ENCODE peak calls at places on chromosomes 4 and X, in eight cellular contexts. O is esophagus squamous epithelium, S is colonic mucosa, I is AG04450, Y is IMR-90, B is H1, X is right lobe of liver, G is uterus. P is an unnamed sample. For H3K27me3, the result is how much of the 10 kb centered on the place peaks cover.

GRCh38 chrX:13533726-13534125 is 35.7 kb upstream of the EGFL6 start:
- DNase-seq in X (no peak), O (no peak), I (no peak), Y (peak), G (no peak), S (no peak), B (no peak), P (no peak)

GRCh38 chrX:23118890-23119527 is 119.2 kb downstream of the DDX53 start:
- DNase-seq in Y (no peak), G (no peak), X (no peak), O (no peak), S (no peak), I (no peak), B (no peak), P (no peak)

GRCh38 chr4:41661447-41662076 is 87.0 kb downstream of the PHOX2B start:
- DNase-seq in O (no peak), S (peak), Y (peak), B (peak), G (peak), I (peak), X (peak), P (peak)

GRCh38 chr4:102858828-102859464 is 9.8 kb upstream of the CISD2 start:
- DNase-seq in S (no peak), X (no peak), I (no peak), O (no peak), G (no peak), B (no peak), Y (no peak), P (no peak)

GRCh38 chrX:34642849-34643248 is 14.2 kb downstream of the TMEM47 start:
- DNase-seq in O (no peak), G (no peak), X (no peak), Y (no peak), S (no peak), I (no peak), B (no peak), P (no peak)

GRCh38 chr4:169279111-169279510 is 8.4 kb upstream of the SH3RF1 start:
- DNase-seq in S (no peak), G (no peak), X (no peak), Y (peak), I (no peak), O (no peak), B (no peak), P (no peak)

GRCh38 chrX:153637121-153638040 is 9.6 kb upstream of the DUSP9 start:
- DNase-seq in Y (no peak), O (no peak), I (no peak), X (no peak), S (no peak), B (no peak), G (peak), P (no peak)

GRCh38 chrX:134999469-134999868 is 8.7 kb downstream of the SMIM10 start:
- DNase-seq in O (no peak), B (no peak), Y (peak), X (no peak), S (no peak), I (no peak), G (no peak), P (no peak)

GRCh38 chrX:149837167-149837566 is 43.8 kb upstream of the MAGEA8 start:
- DNase-seq in B (no peak), S (no peak), Y (no peak), G (no peak), O (no peak), I (no peak), X (no peak), P (no peak)

GRCh38 chrX:152165033-152165743 is 26.8 kb upstream of the MAGEA10 start:
- DNase-seq in G (no peak), B (no peak), Y (no peak), O (no peak), S (no peak), I (no peak), X (no peak), P (no peak)

GRCh38 chr4:149048451-149049143 is 606.4 kb upstream of the NR3C2 start:
- DNase-seq in B (no peak), Y (no peak), I (no peak), G (no peak), O (no peak), S (no peak), X (no peak), P (no peak)

GRCh38 chr4:101042847-101043246 is 304.5 kb downstream of the PPP3CA start:
- DNase-seq in I (no peak), O (no peak), S (no peak), X (no peak), Y (no peak), B (no peak), G (no peak), P (no peak)

GRCh38 chr4:41373221-41373620 is 116.5 kb downstream of the UCHL1 start:
- DNase-seq in Y (no peak), I (no peak), O (no peak), X (no peak), G (no peak), B (no peak), S (no peak), P (no peak)

GRCh38 chr4:38113551-38113950 is 153.4 kb downstream of the PTTG2 start:
- DNase-seq in S (no peak), I (no peak), G (no peak), X (no peak), B (no peak), O (no peak), Y (no peak), P (no peak)

GRCh38 chrX:112510629-112511028 is 169.1 kb downstream of the LHFPL1 start:
- DNase-seq in O (no peak), X (no peak), B (no peak), G (no peak), I (no peak), S (no peak), Y (no peak), P (no peak)

GRCh38 chr4:83114576-83114975 is at the start of gene PLAC8:
- DNase-seq in B (no peak), Y (no peak), O (no peak), X (no peak), S (peak), I (no peak), G (no peak), P (no peak)

GRCh38 chrX:71056857-71057256 is 11.3 kb downstream of the SNX12 start:
- DNase-seq in X (no peak), Y (peak), G (no peak), S (no peak), O (no peak), B (no peak), I (no peak), P (no peak)

GRCh38 chrX:12210196-12210815 is 72.0 kb downstream of the FRMPD4 start:
- DNase-seq in B (no peak), X (no peak), S (no peak), Y (peak), I (no peak), O (no peak), G (peak), P (peak)

GRCh38 chrX:99795495-99795894 is 614.6 kb downstream of the PCDH19 start:
- DNase-seq in G (no peak), Y (no peak), I (no peak), B (no peak), S (no peak), O (no peak), X (no peak), P (no peak)

GRCh38 chr4:126992910-126993309 is 639.8 kb upstream of the INTU start:
- DNase-seq in B (no peak), G (no peak), O (no peak), I (no peak), S (no peak), Y (no peak), X (no peak), P (no peak)

GRCh38 chr4:773214-773613 is 52.7 kb downstream of the CPLX1 start:
- DNase-seq in S (no peak), G (no peak), I (no peak), B (no peak), Y (no peak), O (no peak), X (no peak), P (no peak)

GRCh38 chr4:36020351-36020750 is 224.0 kb downstream of the ARAP2 start:
- DNase-seq in G (no peak), I (no peak), Y (no peak), O (no peak), X (no peak), S (no peak), B (no peak), P (no peak)

GRCh38 chr4:85995361-85995760 is 364.5 kb downstream of the MAPK10 start:
- DNase-seq in G (no peak), I (no peak), O (no peak), X (no peak), Y (no peak), S (no peak), B (no peak), P (no peak)

GRCh38 chrX:19514791-19515614 is at the start of gene MAP3K15:
- DNase-seq in B (peak), X (peak), I (no peak), O (no peak), S (peak), Y (no peak), G (no peak), P (no peak)

GRCh38 chrX:63441717-63442116 is 90.6 kb upstream of the SPIN4 start:
- DNase-seq in G (no peak), X (no peak), Y (no peak), O (no peak), S (no peak), I (no peak), B (no peak), P (no peak)

GRCh38 chr4:150814873-150815272 is 200.2 kb downstream of the LRBA start:
- DNase-seq in G (no peak), X (no peak), B (no peak), S (no peak), Y (no peak), I (no peak), O (no peak), P (no peak)

GRCh38 chr4:112702892-112703291 is 65.9 kb downstream of the LARP7 start:
- DNase-seq in O (no peak), B (peak), G (no peak), S (no peak), Y (no peak), X (no peak), I (no peak), P (no peak)

GRCh38 chrX:110089656-110090404 is 86.9 kb downstream of the TMEM164 start:
- DNase-seq in S (no peak), Y (no peak), G (no peak), X (no peak), B (no peak), I (no peak), O (no peak), P (no peak)

GRCh38 chr4:4248036-4248884 is at the start of gene TMEM128:
- DNase-seq in G (peak), S (peak), O (peak), Y (peak), I (peak), B (peak), X (peak), P (peak)
- TF ChIP-seq CTCF in G (peak), S (no peak), O (peak), Y (peak), I (peak), B (no peak), X (peak), P (peak)

GRCh38 chr4:109872950-109873656 is 25.2 kb downstream of the LRIT3 start:
- DNase-seq in O (no peak), X (no peak), Y (no peak), I (no peak), G (no peak), B (no peak), S (no peak), P (no peak)

GRCh38 chr4:109875106-109875505 is 27.2 kb downstream of the LRIT3 start:
- DNase-seq in G (no peak), O (no peak), X (no peak), Y (no peak), I (no peak), B (no peak), S (no peak), P (no peak)

GRCh38 chr4:109872065-109872464 is 24.2 kb downstream of the LRIT3 start:
- DNase-seq in Y (no peak), I (no peak), G (no peak), O (no peak), S (no peak), X (no peak), B (no peak), P (no peak)

GRCh38 chr4:109876634-109877265 is 28.8 kb downstream of the LRIT3 start:
- DNase-seq in X (no peak), S (no peak), Y (no peak), B (no peak), O (no peak), I (no peak), G (no peak), P (no peak)

GRCh38 chr4:109873791-109874514 is 26.0 kb downstream of the LRIT3 start:
- DNase-seq in Y (peak), S (no peak), X (no peak), B (no peak), G (no peak), I (no peak), O (no peak), P (no peak)
- H3K27ac ChIP-seq in Y (no peak), S (no peak), X (no peak), B (no peak), G (no peak), I (no peak), O (no peak), P (no peak)

GRCh38 chr4:118350961-118351360 is 1.8 kb downstream of the PRSS12 start:
- DNase-seq in G (no peak), X (no peak), B (no peak), O (no peak), Y (no peak), S (no peak), I (no peak), P (no peak)

GRCh38 chr4:118354913-118355312 is 2.1 kb upstream of the PRSS12 start:
- DNase-seq in B (no peak), O (no peak), S (no peak), I (no peak), Y (no peak), G (no peak), X (no peak), P (no peak)

GRCh38 chr4:118353452-118353851 is 649 bp upstream of the PRSS12 start:
- DNase-seq in O (no peak), X (no peak), S (no peak), B (no peak), I (no peak), G (no peak), Y (no peak), P (no peak)

GRCh38 chr4:118351851-118352827 is 664 bp downstream of the PRSS12 start:
- DNase-seq in O (no peak), S (peak), B (peak), I (no peak), Y (peak), G (no peak), X (peak), P (no peak)

GRCh38 chr4:118352843-118353373 is at the start of gene PRSS12:
- DNase-seq in O (no peak), Y (peak), G (no peak), X (peak), S (peak), B (peak), I (peak), P (no peak)
- H3K27me3 ChIP-seq in O (under half), Y (under half), G (under half), X (under half), S (under half), B (under half), I (under half), P (half or more)

GRCh38 chr4:39658756-39659155 is 20.1 kb upstream of the SMIM14 start:
- DNase-seq in O (no peak), Y (peak), B (no peak), I (no peak), S (no peak), G (no peak), X (no peak), P (no peak)
- TF ChIP-seq CTCF in O (no peak), Y (peak), B (peak), I (peak), S (peak), G (no peak), X (peak), P (no peak)

GRCh38 chr4:136920092-136920491 is 612.2 kb downstream of the PCDH18 start:
- DNase-seq in X (no peak), O (no peak), B (no peak), G (no peak), I (no peak), Y (no peak), S (no peak), P (no peak)

GRCh38 chr4:136925203-136925602 is 607.1 kb downstream of the PCDH18 start:
- DNase-seq in Y (no peak), G (no peak), X (no peak), I (no peak), S (no peak), O (no peak), B (no peak), P (no peak)

GRCh38 chr4:136918772-136919171 is 613.5 kb downstream of the PCDH18 start:
- DNase-seq in G (no peak), X (no peak), S (no peak), O (no peak), Y (no peak), B (no peak), I (no peak), P (no peak)

GRCh38 chr4:136917312-136918110 is 614.8 kb downstream of the PCDH18 start:
- DNase-seq in B (no peak), Y (no peak), G (no peak), S (no peak), I (no peak), X (no peak), O (no peak), P (no peak)

GRCh38 chr4:136922066-136922465 is 610.2 kb downstream of the PCDH18 start:
- DNase-seq in S (no peak), Y (no peak), B (no peak), O (no peak), G (no peak), I (no peak), X (no peak), P (no peak)
- H3K27ac ChIP-seq in S (no peak), Y (no peak), B (no peak), O (no peak), G (no peak), I (no peak), X (no peak), P (no peak)

GRCh38 chrX:108312011-108312410 is 126.2 kb downstream of the COL4A6 start:
- DNase-seq in S (no peak), Y (peak), G (no peak), O (no peak), I (no peak), X (no peak), B (no peak), P (no peak)

GRCh38 chrX:108310511-108310910 is 127.7 kb downstream of the COL4A6 start:
- DNase-seq in Y (peak), O (no peak), I (no peak), X (no peak), S (no peak), G (no peak), B (no peak), P (no peak)

GRCh38 chrX:108313662-108314061 is 124.6 kb downstream of the COL4A6 start:
- DNase-seq in Y (peak), S (no peak), O (no peak), X (no peak), B (no peak), G (no peak), I (no peak), P (no peak)

GRCh38 chrX:108316456-108316855 is 121.8 kb downstream of the COL4A6 start:
- DNase-seq in Y (no peak), O (no peak), I (no peak), X (no peak), G (no peak), S (no peak), B (no peak), P (no peak)

GRCh38 chrX:108312938-108313337 is 125.3 kb downstream of the COL4A6 start:
- DNase-seq in S (no peak), O (no peak), X (peak), B (peak), Y (peak), I (no peak), G (peak), P (no peak)
- H3K27me3 ChIP-seq in S (under half), O (under half), X (under half), B (under half), Y (under half), I (under half), G (under half), P (half or more)

P was measured in dorsolateral prefrontal cortex.